ENCODE peak calls at places on chromosomes 11 and 22, in five cellular contexts. X is A549, E is HepG2, W is GM12878, O is K562. A is an unnamed sample. For H3K4me1, the result is how much of the 10 kb centered on the place peaks cover.

GRCh38 chr22:17637490-17638181 is 921 bp upstream of the BCL2L13 start:
- DNase-seq in X (no peak), W (no peak), E (no peak), O (no peak), A (peak)

GRCh38 chr11:3091081-3091845 is 34.0 kb upstream of the CARS1 start:
- DNase-seq in X (no peak), O (no peak), W (no peak), E (no peak), A (no peak)

GRCh38 chr11:59154585-59154984 is 11.9 kb downstream of the FAM111A start:
- DNase-seq in W (no peak), O (no peak), E (no peak), X (no peak), A (no peak)

GRCh38 chr22:40345271-40345670 is 1.0 kb upstream of the ADSL start:
- DNase-seq in O (no peak), E (no peak), X (no peak), W (no peak), A (no peak)

GRCh38 chr11:27619039-27619438 is 81.2 kb downstream of the BDNF start:
- DNase-seq in W (no peak), X (no peak), O (no peak), E (no peak), A (no peak)

GRCh38 chr11:126146454-126147192 is 64.8 kb downstream of the RPUSD4 start:
- DNase-seq in E (peak), O (no peak), X (no peak), W (no peak), A (peak)

GRCh38 chr11:47451990-47452389 is 3.1 kb upstream of the RAPSN start:
- DNase-seq in W (no peak), O (no peak), E (no peak), X (no peak), A (no peak)

GRCh38 chr11:63641727-63642126 is 27.5 kb upstream of the PLAAT3 start:
- DNase-seq in O (no peak), E (no peak), W (no peak), X (no peak), A (no peak)

GRCh38 chr22:46592390-46592872 is 27.8 kb upstream of the GRAMD4 start:
- DNase-seq in O (no peak), W (no peak), E (no peak), X (no peak), A (no peak)

GRCh38 chr11:64000740-64001514 is 14.7 kb downstream of the OTUB1 start:
- DNase-seq in W (no peak), O (no peak), E (no peak), X (no peak), A (peak)

GRCh38 chr11:90947930-90948329 is 725.1 kb upstream of the CHORDC1 start:
- DNase-seq in W (no peak), E (no peak), O (no peak), X (peak), A (no peak)

GRCh38 chr11:80155412-80156017 is 714.7 kb upstream of the TENM4 start:
- DNase-seq in X (peak), W (no peak), E (peak), O (peak), A (peak)

GRCh38 chr22:33130473-33130872 is 72.3 kb upstream of the SYN3 start:
- DNase-seq in X (no peak), O (no peak), E (peak), W (no peak), A (no peak)

GRCh38 chr11:122796128-122796717 is 42.1 kb upstream of the CRTAM start:
- DNase-seq in O (peak), X (peak), E (peak), W (no peak), A (peak)

GRCh38 chr11:94537051-94537600 is 6.6 kb upstream of the FUT4 start:
- DNase-seq in W (no peak), E (no peak), X (peak), O (no peak), A (no peak)

GRCh38 chr11:126799974-126800373 is 200.6 kb downstream of the KIRREL3 start:
- DNase-seq in O (no peak), E (no peak), W (no peak), X (no peak), A (no peak)

GRCh38 chr11:59847620-59848019 is 2.3 kb upstream of the CBLIF start:
- DNase-seq in E (no peak), X (no peak), O (no peak), W (no peak), A (no peak)

GRCh38 chr11:11206457-11206856 is 146.6 kb downstream of the CSNK2A3 start:
- DNase-seq in W (no peak), O (no peak), E (no peak), X (no peak), A (no peak)

GRCh38 chr22:47215851-47216250 is 453.4 kb downstream of the TBC1D22A start:
- DNase-seq in X (no peak), E (no peak), W (no peak), O (no peak), A (no peak)

GRCh38 chr11:73314121-73314948 is 6.3 kb downstream of the ARHGEF17 start:
- DNase-seq in X (peak), O (peak), E (peak), W (no peak), A (peak)

GRCh38 chr11:133929401-133930052 is 27.2 kb downstream of the IGSF9B start:
- DNase-seq in O (no peak), W (no peak), E (no peak), X (no peak), A (no peak)

GRCh38 chr11:72741429-72741833 is 10.8 kb downstream of the ARAP1 start:
- DNase-seq in X (no peak), O (peak), E (peak), W (no peak), A (peak)

GRCh38 chr22:35621446-35621845 is 4.3 kb upstream of the MB start:
- DNase-seq in E (no peak), X (no peak), W (no peak), O (no peak), A (no peak)

GRCh38 chr11:127345819-127346459 is 345.4 kb upstream of the KIRREL3 start:
- DNase-seq in X (peak), O (peak), W (no peak), E (peak), A (peak)

GRCh38 chr22:17774206-17774927 is at the start of gene BID:
- DNase-seq in X (no peak), W (no peak), E (no peak), O (peak), A (peak)

GRCh38 chr11:24240496-24240895 is 256.4 kb upstream of the LUZP2 start:
- DNase-seq in W (no peak), X (no peak), E (no peak), O (no peak), A (no peak)

GRCh38 chr11:19368726-19369364 is 128.1 kb upstream of the E2F8 start:
- DNase-seq in O (no peak), X (no peak), W (no peak), E (no peak), A (no peak)

GRCh38 chr22:33538277-33538885 is 381.9 kb downstream of the LARGE1 start:
- DNase-seq in W (no peak), O (no peak), E (no peak), X (no peak), A (no peak)

GRCh38 chr11:81596709-81597108 is 1137.0 kb downstream of the FAM181B start:
- DNase-seq in E (no peak), W (no peak), X (no peak), O (no peak), A (no peak)

GRCh38 chr11:43784866-43785265 is 95.8 kb upstream of the ALKBH3 start:
- DNase-seq in X (no peak), E (no peak), W (no peak), O (no peak), A (no peak)

GRCh38 chr11:86150826-86151187 is 81.9 kb upstream of the PICALM start:
- DNase-seq in W (no peak), O (no peak), E (no peak), X (no peak), A (no peak)

GRCh38 chr11:61787928-61788491 is 4.4 kb downstream of the TMEM258 start:
- DNase-seq in X (peak), E (peak), O (peak), W (no peak), A (peak)

GRCh38 chr11:92607969-92608711 is 361.3 kb upstream of the MTNR1B start:
- DNase-seq in E (no peak), O (no peak), W (no peak), X (no peak), A (no peak)

GRCh38 chr11:119389611-119390254 is 8.2 kb upstream of the USP2 start:
- DNase-seq in X (no peak), O (peak), W (no peak), E (no peak), A (peak)

GRCh38 chr11:17256512-17256911 is 20.0 kb upstream of the NUCB2 start:
- DNase-seq in E (no peak), O (no peak), W (no peak), X (peak), A (no peak)

DNA sequence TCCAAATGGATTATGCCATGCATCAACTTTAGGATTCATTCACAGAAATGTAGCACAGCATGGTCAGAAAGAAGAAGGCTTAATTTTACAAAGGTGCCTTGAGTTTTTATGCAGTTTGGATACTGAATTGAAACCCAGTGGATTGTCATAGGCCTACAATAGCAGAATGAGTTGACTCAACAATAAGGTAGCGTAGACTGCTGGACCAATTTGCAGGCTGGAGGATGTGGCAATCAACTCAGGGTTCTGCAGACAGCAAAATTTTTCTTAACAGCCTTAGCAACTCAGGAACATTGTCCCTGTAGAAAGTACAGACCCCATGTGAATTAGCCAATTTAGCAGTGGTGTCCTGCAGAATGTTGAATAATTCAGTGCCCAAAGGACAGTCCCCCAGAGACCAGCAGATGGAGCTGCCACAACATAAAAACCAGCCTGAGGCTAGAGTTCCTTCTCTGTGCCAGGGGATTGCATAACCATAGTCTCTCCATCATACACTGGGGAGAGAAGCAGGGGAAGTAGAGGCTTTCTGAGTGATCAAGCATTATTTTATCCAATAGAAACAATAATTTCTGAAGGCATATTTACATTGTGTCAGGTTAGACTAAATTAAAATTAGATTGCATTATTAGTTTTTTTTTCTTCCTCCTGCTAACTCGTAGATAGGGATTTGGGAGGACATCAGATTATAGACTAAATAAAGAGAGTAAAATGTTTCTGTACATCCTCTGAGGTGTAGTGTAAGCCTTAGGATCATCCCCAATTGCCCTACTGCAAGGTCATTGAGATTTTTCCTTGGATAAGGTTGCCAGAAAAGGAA is 20.3 kb upstream of the MRPL17 start:
- DNase-seq in W (no peak), O (peak), X (peak), E (peak), A (peak)
- TF ChIP-seq JUNB in W (no peak), O (no peak), X (no peak), E (no peak), A (no peak)

GRCh38 chr11:14342906-14343305 is 16.1 kb downstream of the RRAS2 start:
- DNase-seq in X (no peak), O (no peak), W (no peak), E (no peak), A (no peak)
- H3K4me1 ChIP-seq in X (under half), O (under half), W (under half), E (under half), A (under half)

GRCh38 chr11:29336727-29337212 is 680.1 kb downstream of the KCNA4 start:
- DNase-seq in X (no peak), O (no peak), E (no peak), W (no peak), A (no peak)

GRCh38 chr11:29328961-29329441 is 687.8 kb downstream of the KCNA4 start:
- DNase-seq in W (no peak), E (peak), O (no peak), X (peak), A (peak)

GRCh38 chr11:29334781-29335140 is 682.1 kb downstream of the KCNA4 start:
- DNase-seq in W (no peak), E (no peak), X (no peak), O (no peak), A (no peak)

GRCh38 chr11:29333993-29334780 is 682.6 kb downstream of the KCNA4 start:
- DNase-seq in W (peak), X (peak), O (no peak), E (peak), A (peak)
- H3K27ac ChIP-seq in W (no peak), X (peak), O (no peak), E (no peak), A (no peak)

GRCh38 chr22:23911318-23911980 is 17.3 kb downstream of the MIF start:
- DNase-seq in E (no peak), W (no peak), O (no peak), X (no peak), A (no peak)

GRCh38 chr22:23908561-23909205 is 14.5 kb downstream of the MIF start:
- DNase-seq in O (no peak), W (no peak), X (no peak), E (no peak), A (no peak)

GRCh38 chr22:23909258-23909898 is 15.2 kb downstream of the MIF start:
- DNase-seq in O (no peak), W (no peak), E (no peak), X (no peak), A (no peak)

GRCh38 chr22:23912293-23912903 is 18.2 kb downstream of the MIF start:
- DNase-seq in O (no peak), E (no peak), X (no peak), W (no peak), A (no peak)

DNA sequence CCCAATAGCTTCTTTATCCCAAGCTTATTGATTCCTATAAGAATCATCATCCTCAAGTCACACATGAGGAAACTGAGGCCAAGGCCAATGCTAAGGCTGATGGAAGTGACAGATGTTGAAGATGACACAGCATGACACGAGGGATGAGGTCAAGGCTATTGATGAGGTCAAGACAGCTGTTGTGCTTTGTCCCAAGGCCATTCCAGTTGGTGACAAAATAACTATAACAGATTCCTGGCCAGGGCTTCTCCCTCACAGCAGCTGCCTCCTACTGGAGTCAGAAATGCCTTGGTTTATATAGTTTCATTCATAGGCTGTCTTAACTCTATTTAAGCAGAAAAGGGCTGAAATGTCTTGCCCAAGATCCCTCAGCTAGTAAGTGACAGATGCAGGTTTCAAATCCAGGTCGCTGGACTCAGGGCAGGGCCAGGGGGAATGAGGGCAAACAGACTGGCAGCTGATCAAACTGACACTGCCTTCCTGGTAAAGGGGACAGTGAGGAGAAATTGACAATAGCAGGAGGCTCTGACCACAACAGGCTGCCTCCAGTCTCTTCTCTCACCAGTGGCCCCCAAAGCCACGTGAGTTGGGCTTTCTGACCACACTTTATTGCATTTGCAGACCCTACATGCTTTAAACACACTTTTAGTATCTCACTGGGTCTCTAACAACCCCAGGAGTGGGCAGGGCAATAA is 16.5 kb downstream of the MIF start:
- DNase-seq in E (no peak), O (no peak), X (no peak), W (no peak), A (no peak)
- TF ChIP-seq JUNB in E (no peak), O (no peak), X (no peak), W (no peak), A (no peak)

DNA sequence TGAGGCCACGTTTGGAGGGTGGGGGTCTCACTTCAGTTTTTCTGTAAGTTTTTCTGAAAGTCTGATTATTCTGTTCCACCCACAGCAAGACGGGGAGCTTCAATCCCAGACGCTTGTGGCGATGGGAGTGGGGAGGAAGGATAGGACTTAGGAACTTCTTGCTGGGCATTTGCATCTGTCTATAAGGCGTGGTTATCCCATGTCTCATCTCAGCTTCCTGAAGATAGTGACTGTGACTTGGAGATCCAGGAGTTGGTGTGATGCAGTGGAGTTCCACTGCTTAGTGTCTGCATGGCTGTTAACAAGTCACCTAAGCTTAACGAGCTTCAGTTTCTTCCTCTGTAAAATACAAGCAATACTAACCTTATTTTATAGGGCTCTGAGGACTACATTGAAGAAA is 58.9 kb upstream of the BARX2 start:
- DNase-seq in E (no peak), X (no peak), W (no peak), O (no peak), A (no peak)
- H3K4me1 ChIP-seq in E (half or more), X (under half), W (under half), O (under half), A (under half)

GRCh38 chr11:112459001-112459400 is 198.3 kb upstream of the PLET1 start:
- DNase-seq in E (no peak), O (no peak), X (no peak), W (no peak), A (no peak)
- H3K27ac ChIP-seq in E (no peak), O (no peak), X (no peak), W (no peak), A (no peak)

DNA sequence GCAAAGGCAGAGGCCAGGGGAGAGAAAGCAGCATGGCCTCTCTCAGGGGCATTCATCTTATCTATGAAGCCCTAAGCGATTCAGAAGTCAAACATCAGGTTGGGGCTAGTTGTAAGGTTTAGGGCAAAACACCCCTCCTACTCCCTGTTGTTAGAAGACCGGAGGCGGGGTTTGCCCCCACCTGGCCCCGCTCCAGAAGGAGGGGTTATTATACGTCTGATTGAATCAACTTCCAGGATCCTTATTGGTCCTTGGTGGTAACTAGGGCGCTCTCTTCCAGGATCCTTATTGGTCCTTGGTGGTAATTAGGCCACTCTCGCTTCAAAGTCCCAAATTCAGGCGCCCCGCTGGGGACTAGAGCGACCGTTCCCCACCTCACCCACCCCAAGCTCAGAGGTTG is 12.1 kb upstream of the SMTN start:
- DNase-seq in W (no peak), X (no peak), E (no peak), O (no peak), A (peak)
- TF ChIP-seq JUNB in W (no peak), X (no peak), E (no peak), O (no peak), A (no peak)

A was measured in GM23338.